ENCODE peak calls at places on chromosomes 5 and 9, in seven cellular contexts. L is CD8-positive, alpha-beta T cell; U is activated T-cell treated with anti-CD3 and anti-CD28 coated beads, Interleukin-2, amount 50 U/mL, for 4 hours; D is heart right ventricle; C is activated CD8-positive, alpha-beta T cell treated with anti-CD3 and anti-CD28 coated beads for 36 hours; A is A549; Y is stimulated activated naive CD8-positive, alpha-beta T cell treated with anti-CD3 and anti-CD28 coated beads, Interleukin-15, Interleukin-2, amounts not matched to agents 100 U/mL and 50 U/mL, for 24 hours. T is an unnamed sample.

GRCh38 chr9:6944896-6945295 is 187.1 kb downstream of the KDM4C start:
- ATAC-seq in L (no peak), U (no peak), D (no peak), C (peak; percentile 47), A (peak; percentile 78), Y (no peak), T (peak; percentile 48)

GRCh38 chr9:113621309-113621791 is 157.8 kb downstream of the RGS3 start:
- ATAC-seq in L (no peak), U (no peak), D (peak; percentile 80), C (no peak), A (no peak), Y (no peak), T (no peak)

GRCh38 chr9:13568851-13569618 is 289.5 kb upstream of the MPDZ start:
- ATAC-seq in L (no peak), U (no peak), D (peak; percentile 54), C (no peak), A (peak; percentile 35), Y (no peak), T (no peak)

GRCh38 chr9:8468048-8468600 is 668.5 kb upstream of the DMAC1 start:
- ATAC-seq in L (no peak), U (no peak), D (no peak), C (no peak), A (no peak), Y (no peak), T (peak; percentile 18)

GRCh38 chr5:139678751-139679750 is 30.9 kb downstream of the CXXC5 start:
- ATAC-seq in L (no peak), U (no peak), D (peak; percentile 27), C (no peak), A (peak; percentile 41), Y (no peak), T (no peak)

GRCh38 chr5:154577449-154577848 is 99.4 kb upstream of the HAND1 start:
- ATAC-seq in L (no peak), U (no peak), D (no peak), C (no peak), A (no peak), Y (no peak), T (no peak)

GRCh38 chr9:109861499-109861898 is 81.5 kb downstream of the PALM2AKAP2 start:
- ATAC-seq in L (no peak), U (no peak), D (peak; percentile 43), C (no peak), A (no peak), Y (no peak), T (no peak)

GRCh38 chr9:69086769-69087168 is 51.2 kb downstream of the FXN start:
- ATAC-seq in L (no peak), U (no peak), D (no peak), C (no peak), A (no peak), Y (no peak), T (no peak)

GRCh38 chr5:150599917-150600511 is 40.4 kb upstream of the SYNPO start:
- ATAC-seq in L (no peak), U (no peak), D (peak; percentile 73), C (no peak), A (peak; percentile 87), Y (no peak), T (no peak)

GRCh38 chr9:123282343-123283047 is 14.1 kb upstream of the STRBP start:
- ATAC-seq in L (no peak), U (no peak), D (peak; percentile 97), C (no peak), A (peak; percentile 93), Y (no peak), T (no peak)

GRCh38 chr5:119365847-119366536 is 10.2 kb downstream of the TNFAIP8 start:
- ATAC-seq in L (no peak), U (no peak), D (no peak), C (no peak), A (no peak), Y (no peak), T (no peak)

GRCh38 chr5:151805414-151806225 is 33.9 kb downstream of the G3BP1 start:
- ATAC-seq in L (no peak), U (no peak), D (peak; percentile 72), C (no peak), A (no peak), Y (peak; percentile 40), T (peak; percentile 44)

GRCh38 chr9:114919611-114920010 is 10.8 kb downstream of the TNFSF8 start:
- ATAC-seq in L (no peak), U (peak; percentile 84), D (no peak), C (peak; percentile 77), A (no peak), Y (peak; percentile 80), T (peak; percentile 90)

GRCh38 chr9:6739218-6739617 is 18.6 kb upstream of the KDM4C start:
- ATAC-seq in L (no peak), U (no peak), D (no peak), C (no peak), A (peak; percentile 78), Y (no peak), T (no peak)

GRCh38 chr9:91359734-91360470 is 1.8 kb downstream of the AUH start:
- ATAC-seq in L (no peak), U (no peak), D (no peak), C (peak; percentile 31), A (no peak), Y (no peak), T (peak; percentile 17)

GRCh38 chr5:76365558-76365957 is 37.5 kb upstream of the IQGAP2 start:
- ATAC-seq in L (no peak), U (no peak), D (no peak), C (no peak), A (no peak), Y (no peak), T (no peak)

GRCh38 chr5:178115136-178115834 is 2.0 kb downstream of the N4BP3 start:
- ATAC-seq in L (peak; percentile 35), U (peak; percentile 15), D (no peak), C (peak; percentile 40), A (no peak), Y (peak; percentile 35), T (no peak)

GRCh38 chr9:109421034-109421700 is 76.9 kb downstream of the PTPN3 start:
- ATAC-seq in L (no peak), U (no peak), D (peak; percentile 64), C (no peak), A (no peak), Y (no peak), T (no peak)

T was measured in activated T-helper 17 cell treated with anti-CD3 and anti-CD28 coated beads, Interleukin-2, amount 50 U/mL, for 72 hours.